ENCODE peak calls at places on chromosome 11, in eight cellular contexts. C is activated CD4-positive, alpha-beta T cell treated with anti-CD3 and anti-CD28 coated beads, Interleukin-2, amount 50 U/mL, for 24 hours; Z is NCI-H2029; Y is HT-29; J is naive thymus-derived CD8-positive, alpha-beta T cell; M is stimulated activated CD4-positive, alpha-beta T cell treated with anti-CD3 and anti-CD28 coated beads, TNF-alpha, amount 100 ng/mL, for 1 hour; L is WTC11; H is SHP77. U is an unnamed sample.

GRCh38 chr11:129974672-129975071 is 28.0 kb downstream of the PRDM10 start:
- DNase-seq in C (no peak), Z (no peak), Y (no peak), J (no peak), M (no peak), L (no peak), H (no peak), U (no peak)

GRCh38 chr11:115941481-115941993 is 437.3 kb upstream of the CADM1 start:
- DNase-seq in C (no peak), Z (no peak), Y (peak; percentile 35), J (no peak), M (no peak), L (no peak), H (no peak), U (no peak)

GRCh38 chr11:34501500-34501899 is 12.1 kb downstream of the ELF5 start:
- DNase-seq in C (no peak), Z (no peak), Y (no peak), J (no peak), M (no peak), L (no peak), H (no peak), U (peak; percentile 93)

GRCh38 chr11:134398079-134398444 is 14.0 kb downstream of the B3GAT1 start:
- DNase-seq in C (no peak), Z (peak; percentile 52), Y (no peak), J (no peak), M (no peak), L (no peak), H (peak; percentile 10), U (no peak)

GRCh38 chr11:59560290-59560701 is 49.0 kb downstream of the OR4D9 start:
- DNase-seq in C (peak; percentile 85), Z (peak; percentile 52), Y (peak; percentile 97), J (peak; percentile 68), M (peak; percentile 61), L (peak; percentile 77), H (peak; percentile 47), U (peak; percentile 75)

GRCh38 chr11:129248618-129249017 is 56.5 kb upstream of the ARHGAP32 start:
- DNase-seq in C (no peak), Z (no peak), Y (peak; percentile 31), J (no peak), M (no peak), L (no peak), H (peak; percentile 6), U (peak; percentile 52)

GRCh38 chr11:13098067-13098466 is 89.0 kb downstream of the RASSF10 start:
- DNase-seq in C (no peak), Z (peak; percentile 68), Y (peak; percentile 79), J (no peak), M (no peak), L (no peak), H (no peak), U (no peak)

GRCh38 chr11:2667940-2668339 is 31.9 kb downstream of the KCNQ1OT1 start:
- DNase-seq in C (no peak), Z (no peak), Y (no peak), J (no peak), M (no peak), L (no peak), H (no peak), U (no peak)

GRCh38 chr11:126654886-126655806 is 299.7 kb downstream of the ST3GAL4 start:
- DNase-seq in C (no peak), Z (no peak), Y (no peak), J (no peak), M (no peak), L (no peak), H (no peak), U (no peak)

GRCh38 chr11:116613201-116613910 is 159.4 kb downstream of the BUD13 start:
- DNase-seq in C (no peak), Z (no peak), Y (no peak), J (no peak), M (no peak), L (no peak), H (no peak), U (no peak)

GRCh38 chr11:25943777-25944661 is 387.9 kb upstream of the ANO3 start:
- DNase-seq in C (no peak), Z (no peak), Y (no peak), J (no peak), M (no peak), L (no peak), H (peak; percentile 30), U (no peak)

GRCh38 chr11:92140021-92140420 is 84.6 kb upstream of the FAT3 start:
- DNase-seq in C (no peak), Z (no peak), Y (no peak), J (no peak), M (no peak), L (no peak), H (no peak), U (no peak)

GRCh38 chr11:123841189-123841588 is 35.0 kb upstream of the OR6M1 start:
- DNase-seq in C (no peak), Z (no peak), Y (no peak), J (no peak), M (no peak), L (no peak), H (no peak), U (no peak)

GRCh38 chr11:83612891-83613766 is 327.0 kb upstream of the CCDC90B start:
- DNase-seq in C (no peak), Z (no peak), Y (no peak), J (no peak), M (no peak), L (peak; percentile 33), H (no peak), U (no peak)

GRCh38 chr11:8085006-8085645 is 4.1 kb downstream of the TUB start:
- DNase-seq in C (no peak), Z (no peak), Y (no peak), J (no peak), M (no peak), L (no peak), H (no peak), U (no peak)

GRCh38 chr11:111694851-111695250 is 71.3 kb downstream of the PPP2R1B start:
- DNase-seq in C (no peak), Z (peak; percentile 3), Y (no peak), J (no peak), M (no peak), L (no peak), H (peak; percentile 90), U (peak; percentile 75)

GRCh38 chr11:116510886-116511650 is 261.7 kb downstream of the BUD13 start:
- DNase-seq in C (no peak), Z (no peak), Y (no peak), J (no peak), M (no peak), L (no peak), H (no peak), U (no peak)

GRCh38 chr11:1486054-1486825 is at the start of gene MOB2:
- DNase-seq in C (no peak), Z (peak; percentile 39), Y (peak; percentile 65), J (no peak), M (no peak), L (peak; percentile 38), H (peak; percentile 2), U (no peak)

GRCh38 chr11:17543041-17543440 is 1.2 kb downstream of the USH1C start:
- DNase-seq in C (no peak), Z (no peak), Y (peak; percentile 67), J (no peak), M (no peak), L (no peak), H (no peak), U (no peak)

GRCh38 chr11:109508185-109508584 is 86.2 kb downstream of the C11orf87 start:
- DNase-seq in C (no peak), Z (no peak), Y (no peak), J (no peak), M (no peak), L (no peak), H (no peak), U (no peak)